ENCODE peak calls at places on chromosomes 12 and 14, in ten cellular contexts. S is fibroblast of the aortic adventitia, E is MM.1S, X is OCI-LY7, Q is lower leg skin, I is cardiac muscle cell, N is GM23338, U is foreskin fibroblast, F is MCF 10A, M is ovary. J is an unnamed sample.

GRCh38 chr14:63745272-63745671 is 17.4 kb upstream of the SGPP1 start:
- DNase-seq in Q (no peak), N (no peak), E (no peak), I (no peak), S (no peak), F (no peak), M (no peak), X (no peak), U (no peak), J (no peak)

GRCh38 chr12:58896278-58896677 is 24.0 kb downstream of the LRIG3 start:
- DNase-seq in Q (no peak), N (no peak), U (no peak), F (no peak), S (no peak), M (no peak), X (no peak), I (no peak), E (no peak), J (no peak)

GRCh38 chr14:60649815-60650381 is 621 bp upstream of the SIX1 start:
- DNase-seq in I (no peak), U (no peak), N (peak), S (peak), E (no peak), X (no peak), Q (no peak), F (no peak), M (no peak), J (no peak)

GRCh38 chr14:105710119-105711057 is 184.0 kb downstream of the TMEM121 start:
- DNase-seq in Q (peak), N (no peak), M (no peak), F (no peak), U (no peak), X (peak), S (no peak), E (no peak), I (no peak), J (no peak)

GRCh38 chr12:130966443-130967030 is 12.8 kb downstream of the ADGRD1 start:
- DNase-seq in E (no peak), I (no peak), F (no peak), Q (peak), N (no peak), S (no peak), M (no peak), X (no peak), U (no peak), J (no peak)

GRCh38 chr12:113006641-113007040 is 28.3 kb downstream of the OAS2 start:
- DNase-seq in I (no peak), U (no peak), N (no peak), E (no peak), F (no peak), X (no peak), Q (no peak), S (no peak), M (no peak), J (no peak)

GRCh38 chr12:4289334-4289878 is 15.8 kb downstream of the CCND2 start:
- DNase-seq in N (no peak), U (no peak), E (no peak), Q (no peak), S (no peak), X (no peak), I (no peak), M (no peak), F (no peak), J (no peak)

GRCh38 chr12:2259368-2259767 is 206.6 kb downstream of the CACNA1C start:
- DNase-seq in I (peak), E (no peak), X (peak), Q (no peak), S (no peak), U (no peak), F (no peak), N (no peak), M (no peak), J (no peak)

GRCh38 chr14:94051115-94051514 is 25.0 kb downstream of the OTUB2 start:
- DNase-seq in Q (peak), E (no peak), X (peak), S (peak), F (peak), U (peak), N (peak), M (peak), I (peak), J (peak)

GRCh38 chr12:52344111-52344510 is 22.9 kb upstream of the KRT83 start:
- DNase-seq in N (no peak), U (no peak), F (no peak), X (no peak), Q (no peak), S (no peak), E (no peak), I (no peak), M (no peak), J (no peak)

GRCh38 chr12:101968770-101969169 is 91.4 kb downstream of the DRAM1 start:
- DNase-seq in I (no peak), X (no peak), U (no peak), F (no peak), S (peak), E (no peak), Q (no peak), M (no peak), N (no peak), J (no peak)

GRCh38 chr12:48977290-48978281 is 536 bp upstream of the WNT1 start:
- DNase-seq in F (peak), X (peak), I (no peak), Q (peak), N (peak), M (peak), U (no peak), S (no peak), E (peak), J (peak)

GRCh38 chr12:115572440-115572839 is 705.1 kb downstream of the MED13L start:
- DNase-seq in I (peak), S (peak), Q (no peak), F (peak), M (no peak), E (no peak), N (peak), X (no peak), U (no peak), J (no peak)

GRCh38 chr14:55220230-55220629 is 28.8 kb upstream of the DLGAP5 start:
- DNase-seq in S (no peak), F (peak), M (no peak), U (no peak), Q (no peak), E (no peak), N (no peak), X (no peak), I (no peak), J (no peak)

GRCh38 chr14:98236314-98236713 is 1035.7 kb downstream of the BCL11B start:
- DNase-seq in M (no peak), Q (no peak), U (no peak), F (peak), I (no peak), S (no peak), E (no peak), X (no peak), N (no peak), J (no peak)

GRCh38 chr14:47917344-47917954 is 242.0 kb upstream of the MDGA2 start:
- DNase-seq in N (peak), S (peak), U (peak), Q (no peak), X (peak), E (peak), F (peak), M (no peak), I (peak), J (peak)

GRCh38 chr14:24673059-24673458 is 39.1 kb upstream of the GZMB start:
- DNase-seq in X (peak), N (no peak), U (no peak), S (no peak), M (no peak), I (no peak), F (no peak), E (no peak), Q (no peak), J (no peak)

DNA sequence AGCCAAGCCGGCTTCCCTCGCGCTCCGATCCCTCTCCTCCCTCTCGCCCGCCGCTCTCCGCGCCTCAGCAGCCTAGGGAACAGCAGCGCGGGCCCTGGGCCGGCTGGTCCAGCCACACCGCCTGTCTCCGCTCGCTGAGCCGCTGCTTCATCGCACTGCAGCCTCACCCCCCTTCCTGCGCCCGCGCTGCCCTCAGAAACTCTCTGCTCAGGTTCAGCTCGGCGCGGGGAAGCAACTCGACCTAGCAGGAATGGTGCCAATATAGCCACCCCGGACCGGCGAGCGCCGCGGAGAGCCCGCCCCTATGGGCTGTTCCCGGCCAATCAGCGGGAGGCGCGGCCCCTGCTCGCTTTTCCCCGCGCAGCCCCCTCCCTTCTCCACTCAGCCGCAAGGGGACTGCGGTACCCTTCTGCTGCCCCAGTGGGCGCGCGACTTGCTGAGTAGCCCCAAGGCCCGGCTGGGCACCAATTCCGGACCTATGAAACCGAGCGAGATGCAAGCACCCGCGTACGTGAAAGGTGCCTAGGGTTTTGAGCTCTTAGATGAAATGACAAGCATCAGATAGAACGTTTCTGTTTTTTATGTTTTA is at the start of gene ADAMTS20:
- DNase-seq in Q (no peak), X (no peak), I (peak), S (no peak), E (no peak), M (no peak), F (no peak), N (peak), U (no peak), J (peak)
- TF ChIP-seq CTCF in Q (no peak), X (no peak), I (no peak), S (no peak), E (no peak), M (no peak), F (no peak), N (peak), U (no peak), J (no peak)

GRCh38 chr14:101057394-101057793 is 153.9 kb upstream of the RTL1 start:
- DNase-seq in M (no peak), N (no peak), X (no peak), Q (no peak), S (no peak), E (no peak), I (no peak), F (no peak), U (no peak), J (no peak)
- TF ChIP-seq CTCF in M (no peak), N (no peak), X (no peak), Q (no peak), S (no peak), E (no peak), I (no peak), F (no peak), U (no peak), J (no peak)

GRCh38 chr12:33605776-33606175 is 166.2 kb upstream of the SYT10 start:
- DNase-seq in N (peak), E (no peak), U (no peak), Q (no peak), X (peak), S (peak), I (peak), F (peak), M (no peak), J (peak)
- TF ChIP-seq CTCF in N (peak), E (peak), U (no peak), Q (no peak), X (peak), S (peak), I (peak), F (peak), M (no peak), J (peak)

GRCh38 chr12:50317198-50317597 is 33.9 kb upstream of the LIMA1 start:
- DNase-seq in M (no peak), I (peak), X (no peak), F (no peak), S (no peak), U (no peak), N (no peak), Q (no peak), E (no peak), J (no peak)
- TF ChIP-seq CTCF in M (no peak), I (no peak), X (no peak), F (no peak), S (no peak), U (no peak), N (no peak), Q (no peak), E (no peak), J (no peak)

GRCh38 chr12:85280138-85280983 is at the start of gene ALX1:
- DNase-seq in Q (peak), F (no peak), N (peak), U (peak), X (no peak), I (peak), M (peak), E (no peak), S (peak), J (peak)
- TF ChIP-seq CTCF in Q (no peak), F (no peak), N (peak), U (no peak), X (no peak), I (no peak), M (no peak), E (no peak), S (no peak), J (no peak)

GRCh38 chr14:80930095-80930494 is 11.4 kb downstream of the CEP128 start:
- DNase-seq in I (no peak), X (peak), N (no peak), Q (no peak), F (no peak), U (no peak), M (no peak), S (no peak), E (no peak), J (no peak)

GRCh38 chr14:80926706-80927384 is 14.7 kb downstream of the CEP128 start:
- DNase-seq in F (no peak), E (no peak), U (peak), I (peak), X (no peak), M (no peak), Q (no peak), S (peak), N (no peak), J (no peak)

GRCh38 chr14:80924365-80925103 is 17.0 kb downstream of the CEP128 start:
- DNase-seq in N (no peak), U (no peak), F (no peak), Q (no peak), X (no peak), E (no peak), S (no peak), M (no peak), I (no peak), J (no peak)

GRCh38 chr14:80930836-80931389 is 10.6 kb downstream of the CEP128 start:
- DNase-seq in Q (no peak), X (peak), M (no peak), N (no peak), F (peak), I (peak), S (peak), U (peak), E (peak), J (no peak)

DNA sequence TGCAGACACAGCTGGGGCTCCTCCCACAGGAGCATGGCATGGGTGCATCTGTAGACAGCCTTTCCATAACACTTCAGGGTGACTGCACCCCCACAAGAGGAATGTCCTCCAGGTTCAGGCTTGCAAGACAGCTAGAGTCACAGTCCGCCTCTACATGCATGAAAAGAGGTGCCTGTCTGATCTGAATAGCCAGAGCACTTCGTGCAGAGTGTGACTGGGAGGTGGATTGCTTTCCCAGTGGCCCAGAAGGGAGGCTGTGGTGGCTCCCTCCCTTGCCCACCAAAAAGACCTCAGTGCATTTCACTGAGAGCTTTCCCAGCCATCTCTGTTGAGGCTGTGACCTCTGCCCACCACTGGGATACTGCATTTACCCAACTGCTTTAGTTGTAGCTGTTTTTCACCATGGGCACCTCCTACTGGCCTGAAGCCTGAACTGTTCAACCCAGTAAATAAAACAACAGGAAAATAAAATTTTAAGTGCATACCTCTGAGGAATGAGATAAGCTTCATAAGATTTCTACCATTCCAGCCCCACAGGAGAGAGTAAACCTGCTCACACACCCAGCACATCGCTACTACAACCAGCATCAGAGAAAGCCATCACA is 14.1 kb downstream of the CEP128 start:
- DNase-seq in F (no peak), E (no peak), N (peak), U (no peak), S (no peak), M (no peak), X (no peak), I (no peak), Q (no peak), J (no peak)
- TF ChIP-seq CTCF in F (no peak), E (no peak), N (peak), U (no peak), S (no peak), M (no peak), X (peak), I (no peak), Q (no peak), J (peak)

GRCh38 chr12:120775862-120776552 is 50.4 kb downstream of the ACADS start:
- DNase-seq in E (no peak), F (no peak), S (peak), I (peak), M (no peak), U (no peak), N (no peak), X (no peak), Q (no peak), J (no peak)
- TF ChIP-seq CTCF in E (no peak), F (no peak), S (peak), I (peak), M (no peak), U (no peak), N (no peak), X (peak), Q (no peak), J (peak)

DNA sequence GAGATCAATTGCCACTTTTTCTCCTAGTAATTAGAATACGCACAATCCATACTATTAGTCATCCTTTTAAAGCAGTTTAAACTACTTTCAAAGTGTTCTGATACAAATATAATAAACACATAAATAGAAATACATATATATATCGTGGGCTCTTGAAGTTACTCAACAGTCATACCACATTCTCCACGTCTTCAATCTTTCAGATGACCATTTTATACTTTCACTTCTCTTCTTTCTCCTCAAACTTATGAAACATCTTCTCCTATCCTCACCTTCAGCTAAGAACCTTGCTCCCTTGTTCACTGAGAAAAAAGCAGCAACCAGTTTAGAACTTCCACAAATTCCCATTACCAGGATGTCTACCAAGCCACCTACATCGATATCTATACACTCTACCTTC is 19.2 kb downstream of the CEP290 start:
- DNase-seq in S (no peak), Q (no peak), M (no peak), E (no peak), U (no peak), X (no peak), N (no peak), F (no peak), I (no peak), J (no peak)
- TF ChIP-seq CTCF in S (no peak), Q (no peak), M (no peak), E (no peak), U (no peak), X (no peak), N (no peak), F (no peak), I (no peak), J (no peak)

GRCh38 chr14:59632381-59632780 is 55.8 kb upstream of the CCDC175 start:
- DNase-seq in U (no peak), I (peak), F (peak), X (peak), S (peak), M (no peak), N (peak), E (no peak), Q (no peak), J (peak)
- TF ChIP-seq CTCF in U (peak), I (peak), F (peak), X (peak), S (peak), M (no peak), N (peak), E (peak), Q (no peak), J (peak)

J was measured in endothelial cell.